ENCODE peak calls at places on chromosomes 3 and 15, in six cellular contexts. A, K, Z, N, P and V are unnamed samples.

GRCh38 chr15:27514526-27514925 is 543.5 kb downstream of the GABRG3 start:
- DNase-seq in A (no peak), K (peak; percentile 16), Z (no peak), N (peak; percentile 76), P (peak; percentile 28), V (no peak)

GRCh38 chr3:71397046-71397445 is 186.5 kb downstream of the FOXP1 start:
- DNase-seq in A (peak; percentile 46), K (peak; percentile 60), Z (peak; percentile 42), N (peak; percentile 19), P (peak; percentile 65), V (peak; percentile 54)

GRCh38 chr15:50624616-50625168 is 61.9 kb downstream of the TRPM7 start:
- DNase-seq in A (no peak), K (peak; percentile 9), Z (no peak), N (no peak), P (no peak), V (no peak)

GRCh38 chr3:44120721-44121582 is 120.7 kb upstream of the TOPAZ1 start:
- DNase-seq in A (no peak), K (no peak), Z (no peak), N (no peak), P (no peak), V (no peak)

GRCh38 chr3:17894434-17895060 is 152.1 kb upstream of the TBC1D5 start:
- DNase-seq in A (peak; percentile 49), K (peak; percentile 64), Z (peak; percentile 77), N (peak; percentile 64), P (peak; percentile 73), V (no peak)

GRCh38 chr3:154122096-154122911 is 1.1 kb downstream of the ARHGEF26 start:
- DNase-seq in A (peak; percentile 25), K (peak; percentile 20), Z (peak; percentile 56), N (no peak), P (no peak), V (peak; percentile 19)

GRCh38 chr15:78133801-78134200 is 2.6 kb upstream of the CIB2 start:
- DNase-seq in A (peak; percentile 37), K (no peak), Z (no peak), N (no peak), P (peak; percentile 94), V (no peak)

GRCh38 chr3:64505419-64505818 is 182.4 kb downstream of the ADAMTS9 start:
- DNase-seq in A (no peak), K (no peak), Z (no peak), N (no peak), P (no peak), V (peak; percentile 65)

GRCh38 chr3:180036092-180036677 is 552 bp downstream of the PEX5L start:
- DNase-seq in A (no peak), K (no peak), Z (peak; percentile 49), N (no peak), P (no peak), V (no peak)

GRCh38 chr3:128858167-128858566 is 21.3 kb upstream of the ACAD9 start:
- DNase-seq in A (no peak), K (no peak), Z (no peak), N (no peak), P (no peak), V (no peak)

GRCh38 chr15:82139823-82140268 is 94.0 kb upstream of the MEX3B start:
- DNase-seq in A (peak; percentile 63), K (peak; percentile 85), Z (peak; percentile 60), N (peak; percentile 58), P (peak; percentile 69), V (peak; percentile 69)

GRCh38 chr3:170040283-170040907 is 2.6 kb downstream of the GPR160 start:
- DNase-seq in A (no peak), K (no peak), Z (peak; percentile 42), N (no peak), P (no peak), V (no peak)

GRCh38 chr15:49410660-49411059 is 12.4 kb upstream of the FGF7 start:
- DNase-seq in A (no peak), K (no peak), Z (no peak), N (no peak), P (no peak), V (no peak)

GRCh38 chr3:48493203-48493501 is 10.8 kb downstream of the SHISA5 start:
- DNase-seq in A (no peak), K (no peak), Z (no peak), N (no peak), P (no peak), V (no peak)

GRCh38 chr3:185584681-185585080 is 1.4 kb upstream of the SENP2 start:
- DNase-seq in A (no peak), K (no peak), Z (no peak), N (no peak), P (no peak), V (no peak)

GRCh38 chr3:9826815-9827574 is 16.8 kb downstream of the RPUSD3 start:
- DNase-seq in A (no peak), K (peak; percentile 33), Z (peak; percentile 54), N (no peak), P (peak; percentile 63), V (no peak)

GRCh38 chr15:25391971-25392733 is 46.7 kb downstream of the UBE3A start:
- DNase-seq in A (no peak), K (peak; percentile 92), Z (no peak), N (peak; percentile 78), P (peak; percentile 54), V (no peak)
- H3K4me2 ChIP-seq in A (no peak overlapping the region), K (peak overlapping the region; percentile 68), Z (no peak overlapping the region), N (peak overlapping the region; percentile 11), P (no peak overlapping the region), V (no peak overlapping the region)

GRCh38 chr3:49518441-49518840 is 35.8 kb upstream of the BSN start:
- DNase-seq in A (no peak), K (no peak), Z (no peak), N (no peak), P (no peak), V (no peak)
- H3K79me2 ChIP-seq in A (peaks cover 50% of the 10 kb centered on the region), K (no peaks in the 10 kb centered on the region), Z (peaks cover 69% of the 10 kb centered on the region), N (no peaks in the 10 kb centered on the region), P (no peaks in the 10 kb centered on the region), V (no peaks in the 10 kb centered on the region)

GRCh38 chr3:10972359-10972758 is 20.2 kb upstream of the SLC6A1 start:
- DNase-seq in A (no peak), K (no peak), Z (no peak), N (no peak), P (no peak), V (no peak)
- TF ChIP-seq EZH2 in A (no peak), K (no peak), Z (no peak), N (no peak), P (no peak), V (no peak)

GRCh38 chr3:114608293-114608692 is 314.5 kb downstream of the TIGIT start:
- DNase-seq in A (no peak), K (peak; percentile 87), Z (no peak), N (peak; percentile 95), P (peak; percentile 8), V (no peak)
- H3K4me2 ChIP-seq in A (no peak overlapping the region), K (peak overlapping the region; percentile 43), Z (no peak overlapping the region), N (peak overlapping the region; percentile 69), P (no peak overlapping the region), V (no peak overlapping the region)

DNA sequence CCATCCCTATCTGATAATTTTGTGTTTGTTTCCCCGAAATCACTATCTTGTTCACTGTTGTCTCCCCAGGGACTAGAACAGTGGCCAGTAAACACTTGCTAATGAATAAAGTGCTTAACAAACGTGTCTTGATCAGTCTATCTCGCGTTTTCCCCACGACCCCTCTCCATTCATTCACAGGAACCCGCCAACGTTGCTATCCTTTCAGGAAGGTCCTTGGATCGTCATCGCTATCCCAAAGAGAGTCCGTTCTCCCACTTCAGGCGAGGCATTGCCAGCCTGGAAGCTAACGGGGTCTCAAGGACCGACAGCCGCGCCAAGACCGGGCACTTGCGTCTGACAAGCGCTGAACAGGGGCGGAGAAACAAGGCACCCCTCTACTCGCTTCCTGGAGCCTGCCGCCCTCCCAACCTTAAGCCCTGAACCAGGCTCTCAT is 338 bp downstream of the LINS1 start:
- DNase-seq in A (no peak), K (no peak), Z (no peak), N (no peak), P (no peak), V (no peak)
- H3K79me2 ChIP-seq in A (peaks cover 85% of the 10 kb centered on the region), K (peaks cover 95% of the 10 kb centered on the region), Z (peaks cover 76% of the 10 kb centered on the region), N (peaks cover 54% of the 10 kb centered on the region), P (peaks cover 88% of the 10 kb centered on the region), V (peaks cover 74% of the 10 kb centered on the region)

GRCh38 chr3:115581347-115582135 is 41.8 kb upstream of the GAP43 start:
- DNase-seq in A (peak; percentile 43), K (peak; percentile 11), Z (no peak), N (peak; percentile 20), P (peak; percentile 52), V (no peak)

GRCh38 chr3:115580566-115580965 is 42.7 kb upstream of the GAP43 start:
- DNase-seq in A (no peak), K (peak; percentile 3), Z (peak; percentile 16), N (no peak), P (no peak), V (no peak)

GRCh38 chr3:115571413-115571812 is 51.9 kb upstream of the GAP43 start:
- DNase-seq in A (no peak), K (no peak), Z (no peak), N (no peak), P (no peak), V (no peak)

GRCh38 chr3:115577000-115577399 is 46.3 kb upstream of the GAP43 start:
- DNase-seq in A (no peak), K (no peak), Z (no peak), N (no peak), P (no peak), V (no peak)

GRCh38 chr3:115576325-115576724 is 47.0 kb upstream of the GAP43 start:
- DNase-seq in A (no peak), K (no peak), Z (no peak), N (no peak), P (no peak), V (no peak)
- TF ChIP-seq EZH2 in A (no peak), K (no peak), Z (no peak), N (no peak), P (no peak), V (no peak)

GRCh38 chr15:96322401-96323249 is 7.9 kb upstream of the NR2F2 start:
- DNase-seq in A (peak; percentile 26), K (peak; percentile 48), Z (peak; percentile 78), N (peak; percentile 43), P (peak; percentile 10), V (peak; percentile 65)

GRCh38 chr15:96324900-96325299 is 5.6 kb upstream of the NR2F2 start:
- DNase-seq in A (no peak), K (no peak), Z (no peak), N (peak; percentile 47), P (no peak), V (peak; percentile 69)

GRCh38 chr15:96324192-96324895 is 6.2 kb upstream of the NR2F2 start:
- DNase-seq in A (no peak), K (no peak), Z (peak; percentile 61), N (peak; percentile 69), P (peak; percentile 53), V (peak; percentile 74)

GRCh38 chr15:96321422-96322391 is 8.8 kb upstream of the NR2F2 start:
- DNase-seq in A (peak; percentile 44), K (peak; percentile 68), Z (peak; percentile 60), N (peak; percentile 58), P (peak; percentile 16), V (peak; percentile 67)

GRCh38 chr15:96323250-96324162 is 7.0 kb upstream of the NR2F2 start:
- DNase-seq in A (no peak), K (no peak), Z (peak; percentile 86), N (peak; percentile 3), P (no peak), V (peak; percentile 49)
- H3K4me2 ChIP-seq in A (peak overlapping the region; percentile 84), K (no peak overlapping the region), Z (peak overlapping the region; percentile 97), N (peak overlapping the region; percentile 96), P (peak overlapping the region; percentile 97), V (peak overlapping the region; percentile 88)

GRCh38 chr15:61992518-61992917 is 67.7 kb downstream of the VPS13C start:
- DNase-seq in A (no peak), K (no peak), Z (no peak), N (no peak), P (no peak), V (no peak)
- H3K79me2 ChIP-seq in A (no peaks in the 10 kb centered on the region), K (no peaks in the 10 kb centered on the region), Z (no peaks in the 10 kb centered on the region), N (no peaks in the 10 kb centered on the region), P (no peaks in the 10 kb centered on the region), V (no peaks in the 10 kb centered on the region)